ENCODE peak calls at places on chromosome 9, in six cellular contexts. J is foreskin fibroblast, F is A549, C is body of pancreas, U is colonic mucosa, G is fibroblast of mammary gland. X is an unnamed sample.

GRCh38 chr9:105444130-105444529 is 3.7 kb upstream of the FSD1L start:
- DNase-seq in C (no peak), J (peak), U (no peak), G (peak), F (no peak), X (no peak)

GRCh38 chr9:36902063-36902735 is 131.9 kb downstream of the PAX5 start:
- DNase-seq in C (no peak), F (no peak), U (no peak), G (no peak), J (no peak), X (no peak)

GRCh38 chr9:118991366-118992285 is 377.6 kb downstream of the BRINP1 start:
- DNase-seq in C (no peak), U (no peak), G (no peak), F (no peak), J (no peak), X (no peak)

GRCh38 chr9:133429641-133430161 is 7.5 kb downstream of the ADAMTS13 start:
- DNase-seq in G (no peak), J (peak), C (peak), U (peak), F (peak), X (peak)

GRCh38 chr9:96006961-96007360 is 131.5 kb downstream of the ERCC6L2 start:
- DNase-seq in J (peak), F (no peak), C (no peak), G (peak), U (no peak), X (no peak)

GRCh38 chr9:71663216-71663615 is 105.1 kb downstream of the CEMIP2 start:
- DNase-seq in G (no peak), J (peak), U (no peak), F (no peak), C (no peak), X (no peak)

GRCh38 chr9:78989031-78989658 is 582.6 kb upstream of the TLE4 start:
- DNase-seq in U (no peak), J (no peak), G (no peak), F (no peak), C (no peak), X (no peak)

GRCh38 chr9:14190240-14190639 is 123.7 kb downstream of the NFIB start:
- DNase-seq in F (no peak), J (no peak), U (no peak), C (no peak), G (no peak), X (no peak)

GRCh38 chr9:106400170-106400569 is 462.8 kb upstream of the ZNF462 start:
- DNase-seq in F (no peak), G (no peak), J (no peak), U (no peak), C (no peak), X (no peak)

GRCh38 chr9:89837152-89837551 is 232.3 kb downstream of the GADD45G start:
- DNase-seq in G (no peak), J (no peak), C (no peak), U (no peak), F (no peak), X (no peak)

GRCh38 chr9:111795557-111795839 is 761 bp upstream of the SHOC1 start:
- DNase-seq in F (no peak), C (no peak), U (no peak), G (no peak), J (no peak), X (no peak)

GRCh38 chr9:34096751-34097150 is 29.7 kb downstream of the DCAF12 start:
- DNase-seq in F (no peak), G (no peak), C (no peak), J (no peak), U (no peak), X (no peak)

GRCh38 chr9:29806941-29807625 is 2233.8 kb upstream of the C9orf72 start:
- DNase-seq in J (no peak), U (no peak), F (no peak), G (no peak), C (no peak), X (no peak)

GRCh38 chr9:114798793-114799427 is 6.9 kb downstream of the TNFSF15 start:
- DNase-seq in J (no peak), F (peak), C (no peak), U (no peak), G (no peak), X (no peak)

GRCh38 chr9:122087406-122088200 is 5.5 kb downstream of the TTLL11 start:
- DNase-seq in F (no peak), U (no peak), G (peak), C (no peak), J (peak), X (no peak)

GRCh38 chr9:135353935-135354334 is 125.6 kb upstream of the PPP1R26 start:
- DNase-seq in C (no peak), G (no peak), J (no peak), F (no peak), U (no peak), X (no peak)

GRCh38 chr9:119003882-119004617 is 365.2 kb downstream of the BRINP1 start:
- DNase-seq in U (no peak), F (no peak), C (no peak), G (peak), J (peak), X (no peak)

GRCh38 chr9:109113892-109114609 is 5.7 kb downstream of the TMEM245 start:
- DNase-seq in F (no peak), J (no peak), U (no peak), C (peak), G (peak), X (no peak)

GRCh38 chr9:37429441-37430285 is 7.2 kb downstream of the GRHPR start:
- DNase-seq in J (no peak), U (no peak), F (no peak), G (no peak), C (no peak), X (no peak)

GRCh38 chr9:86946712-86947145 is 577 bp downstream of the GAS1 start:
- DNase-seq in U (peak), J (no peak), C (peak), G (peak), F (peak), X (peak)

GRCh38 chr9:91760906-91761305 is 189.1 kb downstream of the ROR2 start:
- DNase-seq in J (no peak), C (no peak), U (peak), F (no peak), G (no peak), X (no peak)

GRCh38 chr9:91764661-91765060 is 185.4 kb downstream of the ROR2 start:
- DNase-seq in G (no peak), J (no peak), U (no peak), C (no peak), F (no peak), X (no peak)

GRCh38 chr9:91758491-91758981 is 191.5 kb downstream of the ROR2 start:
- DNase-seq in J (peak), C (no peak), U (peak), G (peak), F (peak), X (peak)

GRCh38 chr9:91757802-91758201 is 192.2 kb downstream of the ROR2 start:
- DNase-seq in F (no peak), J (no peak), G (no peak), U (no peak), C (no peak), X (no peak)

DNA sequence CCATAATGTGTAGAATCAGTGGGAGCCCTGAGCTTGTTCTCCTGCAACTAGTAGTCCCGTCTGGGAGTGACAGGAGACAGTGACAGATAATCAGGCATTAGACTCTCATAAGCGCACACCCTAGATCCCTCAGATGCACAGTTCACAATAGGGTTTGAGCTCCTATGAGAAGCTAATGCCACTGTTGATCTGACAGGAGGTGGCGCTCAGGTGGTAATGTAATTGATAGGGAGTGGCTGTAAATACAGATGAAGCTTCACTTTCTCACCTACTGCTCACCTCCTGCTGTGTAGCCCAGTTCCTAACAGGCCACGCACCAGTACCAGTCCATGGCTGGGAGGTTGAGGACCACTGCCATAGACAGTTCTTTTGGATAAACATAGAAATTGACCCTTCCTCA is 188.7 kb downstream of the ROR2 start:
- DNase-seq in J (no peak), U (peak), C (no peak), G (no peak), F (no peak), X (peak)
- TF ChIP-seq CTCF in J (no peak), U (no peak), C (no peak), G (no peak), F (no peak), X (peak)

GRCh38 chr9:107992269-107992668 is 502.7 kb upstream of the KLF4 start:
- DNase-seq in F (no peak), U (no peak), G (no peak), J (no peak), C (no peak), X (no peak)
- H3K4me3 ChIP-seq in F (no peak), U (no peak), G (no peak), J (no peak), C (no peak), X (no peak)

GRCh38 chr9:88590558-88591146 is 55.7 kb downstream of the NXNL2 start:
- DNase-seq in C (no peak), U (no peak), J (no peak), G (no peak), F (peak), X (peak)
- TF ChIP-seq CTCF in C (no peak), U (no peak), J (no peak), G (no peak), F (peak), X (peak)

GRCh38 chr9:5511476-5511875 is 1.1 kb downstream of the PDCD1LG2 start:
- DNase-seq in U (no peak), C (no peak), F (no peak), J (peak), G (peak), X (no peak)

GRCh38 chr9:5510991-5511390 is 660 bp downstream of the PDCD1LG2 start:
- DNase-seq in G (peak), C (no peak), J (peak), U (no peak), F (no peak), X (no peak)

GRCh38 chr9:5510360-5510931 is at the start of gene PDCD1LG2:
- DNase-seq in J (peak), C (no peak), G (peak), U (no peak), F (no peak), X (no peak)

GRCh38 chr9:5512658-5513452 is 2.5 kb downstream of the PDCD1LG2 start:
- DNase-seq in G (no peak), J (no peak), C (no peak), F (no peak), U (no peak), X (no peak)

DNA sequence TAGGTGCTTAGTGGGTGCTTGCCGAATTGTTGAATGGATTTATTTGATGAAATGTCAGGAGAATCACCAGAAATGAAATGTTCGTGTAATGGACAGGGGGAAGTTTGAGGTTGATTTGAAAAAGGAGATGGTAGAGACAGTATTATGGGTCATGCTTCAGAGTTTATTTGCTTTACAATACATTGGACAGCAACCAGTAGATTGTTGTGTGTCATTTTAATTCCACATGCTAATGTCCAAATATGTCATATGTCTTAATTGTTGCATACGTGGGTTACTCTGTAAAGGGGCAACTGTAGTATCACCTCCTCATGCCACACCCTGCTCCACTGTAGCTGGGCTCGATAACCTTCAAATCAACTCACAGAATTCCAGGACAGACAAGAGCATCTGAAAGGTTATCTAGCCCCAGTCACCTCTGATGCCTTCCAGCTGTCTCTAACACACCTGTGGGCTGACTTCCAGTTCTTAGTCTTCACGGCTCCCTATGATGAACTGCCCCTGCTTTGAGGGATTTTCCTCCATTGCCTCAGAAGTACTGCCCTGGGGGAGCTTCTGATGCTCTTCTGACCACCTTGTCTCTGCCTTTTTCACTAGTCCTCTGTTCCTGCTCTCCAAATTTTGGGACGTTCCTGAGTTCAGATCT is 1.7 kb downstream of the PDCD1LG2 start:
- DNase-seq in J (peak), G (peak), U (no peak), F (no peak), C (no peak), X (no peak)
- H3K4me3 ChIP-seq in J (peak), G (no peak), U (no peak), F (no peak), C (no peak), X (no peak)

GRCh38 chr9:137162505-137163100 is 7.2 kb downstream of the LRRC26 start:
- DNase-seq in C (peak), U (peak), G (no peak), J (no peak), F (peak), X (no peak)
- TF ChIP-seq CTCF in C (peak), U (no peak), G (no peak), J (no peak), F (peak), X (no peak)

DNA sequence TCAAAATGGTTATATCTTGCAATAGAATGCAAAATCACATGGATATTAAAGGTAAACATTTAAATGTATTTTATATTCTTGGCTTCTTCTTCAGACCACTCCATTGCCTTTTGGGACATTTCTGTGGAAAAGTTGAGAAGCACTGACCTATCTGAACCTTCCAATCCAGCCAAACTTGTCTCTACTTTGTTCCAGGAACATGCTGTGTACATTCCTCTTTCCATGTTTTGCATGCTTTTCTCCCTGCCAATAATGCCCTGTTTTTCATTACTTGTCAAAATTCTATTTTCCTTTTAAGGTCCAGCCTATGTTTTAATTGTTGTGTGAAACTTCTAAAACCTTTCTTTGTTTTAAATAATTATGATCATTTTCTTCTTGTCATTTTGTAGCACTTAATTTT is 28.3 kb downstream of the JAK2 start:
- DNase-seq in U (no peak), J (no peak), C (no peak), G (peak), F (no peak), X (no peak)
- H3K4me3 ChIP-seq in U (no peak), J (no peak), C (no peak), G (no peak), F (no peak), X (no peak)

GRCh38 chr9:3675964-3676363 is 150.2 kb upstream of the RFX3 start:
- DNase-seq in J (peak), C (no peak), G (no peak), F (no peak), U (no peak), X (no peak)
- TF ChIP-seq CTCF in J (no peak), C (no peak), G (no peak), F (no peak), U (no peak), X (no peak)

DNA sequence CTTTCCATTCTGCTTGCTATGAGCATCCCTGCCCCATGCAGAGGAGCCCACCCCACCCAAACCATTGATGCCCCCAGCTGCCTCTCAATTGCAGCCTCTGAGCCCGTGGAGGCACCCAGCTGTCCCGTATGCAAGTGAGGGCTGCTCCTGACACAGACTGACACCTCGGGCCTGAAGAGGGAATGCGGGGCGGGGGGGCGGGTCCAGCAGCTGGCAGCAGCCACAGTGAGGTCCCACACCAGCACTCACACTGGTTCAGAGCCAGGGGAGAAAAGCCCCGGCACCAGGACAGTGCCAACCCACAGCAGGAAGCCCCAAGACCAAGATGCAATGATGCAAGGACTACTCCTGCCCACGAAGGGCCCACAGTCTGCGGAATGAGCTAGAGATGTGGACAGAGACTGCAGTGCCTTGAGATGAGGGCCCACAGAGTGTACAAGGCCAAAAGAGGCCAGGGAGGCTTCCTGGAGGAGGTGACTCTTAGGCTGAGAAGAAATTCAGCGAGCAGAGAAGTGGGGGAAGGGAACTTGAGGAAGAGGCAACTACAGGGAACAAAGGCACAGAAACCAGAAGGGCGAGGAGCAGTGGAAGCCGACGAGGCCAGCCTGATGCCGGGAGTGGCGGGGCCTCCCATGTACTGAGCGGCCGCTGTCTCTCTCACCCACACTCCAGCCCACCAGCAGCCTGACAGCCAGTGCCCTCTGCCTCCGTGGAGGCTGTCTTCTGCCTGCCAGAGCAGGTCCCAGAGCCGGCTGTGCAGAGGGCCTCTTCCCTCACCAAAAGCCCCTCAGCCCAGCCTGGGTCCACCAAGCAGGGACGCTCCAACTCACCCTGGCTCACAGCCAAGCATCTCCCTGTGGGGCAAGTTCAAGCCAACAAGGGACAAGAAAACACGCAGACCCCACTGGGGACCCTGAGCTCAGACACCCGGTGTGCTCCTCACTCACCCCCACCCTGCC is 9.2 kb downstream of the EEIG1 start:
- DNase-seq in J (peak), F (no peak), G (no peak), U (peak), C (no peak), X (no peak)
- H3K4me3 ChIP-seq in J (no peak), F (no peak), G (no peak), U (no peak), C (no peak), X (no peak)

GRCh38 chr9:130327070-130327780 is 61.7 kb downstream of the HMCN2 start:
- DNase-seq in F (no peak), U (no peak), C (no peak), J (no peak), G (no peak), X (peak)
- TF ChIP-seq CTCF in F (peak), U (peak), C (no peak), J (peak), G (peak), X (peak)

GRCh38 chr9:83238871-83239624 is 176.1 kb upstream of the RASEF start:
- DNase-seq in J (no peak), F (peak), U (peak), G (peak), C (peak), X (no peak)
- H3K4me3 ChIP-seq in J (no peak), F (no peak), U (no peak), G (no peak), C (no peak), X (no peak)